ENCODE peak calls at places on chromosomes 13 and 19, in eight cellular contexts. G, O, E, Z, U, M, J and R are unnamed samples.

GRCh38 chr13:50645092-50645491 is 198.4 kb downstream of the DLEU7 start:
- DNase-seq in O (peak), J (no peak), G (no peak), Z (no peak), M (no peak), U (no peak), E (no peak), R (no peak)

GRCh38 chr19:58361900-58362271 is 665 bp downstream of the ZNF497 start:
- DNase-seq in E (peak), J (no peak), Z (no peak), O (no peak), M (peak), G (peak), U (peak), R (peak)

GRCh38 chr13:112693831-112694497 is 4.1 kb downstream of the ATP11A start:
- DNase-seq in Z (no peak), G (no peak), U (no peak), O (peak), J (peak), M (peak), E (no peak), R (peak)

GRCh38 chr19:3945838-3946237 is 13.0 kb downstream of the NMRK2 start:
- DNase-seq in O (peak), E (no peak), J (no peak), U (no peak), M (no peak), G (no peak), Z (no peak), R (no peak)

GRCh38 chr13:71378992-71379905 is 487.8 kb downstream of the DACH1 start:
- DNase-seq in O (no peak), E (no peak), M (no peak), U (no peak), J (no peak), G (peak), Z (no peak), R (no peak)

GRCh38 chr13:42380420-42381164 is 108.6 kb downstream of the AKAP11 start:
- DNase-seq in G (no peak), M (no peak), J (no peak), Z (no peak), O (no peak), E (no peak), U (no peak), R (no peak)

GRCh38 chr13:42152495-42152894 is 104.0 kb downstream of the DGKH start:
- DNase-seq in G (no peak), J (no peak), E (no peak), U (no peak), M (no peak), Z (no peak), O (no peak), R (no peak)

GRCh38 chr19:21947775-21948174 is 63.0 kb downstream of the ZNF208 start:
- DNase-seq in E (no peak), O (no peak), Z (no peak), J (no peak), U (peak), M (no peak), G (peak), R (no peak)

GRCh38 chr19:11295665-11296245 is at the start of gene TSPAN16:
- DNase-seq in J (no peak), O (no peak), E (no peak), Z (no peak), M (no peak), G (no peak), U (no peak), R (no peak)

GRCh38 chr19:8722032-8722431 is 598 bp downstream of the OR2Z1 start:
- DNase-seq in O (no peak), J (no peak), M (no peak), U (no peak), G (no peak), E (no peak), Z (no peak), R (no peak)

GRCh38 chr13:73767191-73767741 is 366.9 kb downstream of the KLF12 start:
- DNase-seq in O (peak), E (no peak), J (no peak), G (peak), M (no peak), U (no peak), Z (no peak), R (no peak)

GRCh38 chr19:32168111-32168510 is 177.3 kb upstream of the ZNF507 start:
- DNase-seq in M (no peak), O (no peak), G (no peak), Z (no peak), U (no peak), J (no peak), E (no peak), R (no peak)

GRCh38 chr19:8517551-8518442 is 3.8 kb upstream of the ZNF414 start:
- DNase-seq in U (no peak), G (peak), Z (no peak), E (no peak), O (peak), M (no peak), J (no peak), R (no peak)

GRCh38 chr19:45881082-45881908 is 4.6 kb downstream of the IRF2BP1 start:
- DNase-seq in O (no peak), Z (no peak), M (no peak), J (no peak), U (no peak), G (peak), E (no peak), R (no peak)

GRCh38 chr19:10611907-10612306 is 13.4 kb upstream of the SLC44A2 start:
- DNase-seq in M (no peak), E (no peak), G (no peak), O (peak), U (no peak), Z (no peak), J (no peak), R (no peak)

GRCh38 chr19:46182476-46182875 is 34.4 kb downstream of the IGFL2 start:
- DNase-seq in J (no peak), M (no peak), G (no peak), E (no peak), Z (no peak), U (no peak), O (no peak), R (no peak)

GRCh38 chr13:97505022-97505421 is 71.1 kb downstream of the RAP2A start:
- DNase-seq in O (no peak), J (no peak), G (no peak), M (no peak), E (no peak), U (no peak), Z (no peak), R (no peak)

GRCh38 chr19:12745166-12745897 is 6.3 kb upstream of the BEST2 start:
- DNase-seq in Z (no peak), M (no peak), O (no peak), J (no peak), U (no peak), G (no peak), E (no peak), R (no peak)

GRCh38 chr19:8307965-8308866 is at the start of gene CD320:
- DNase-seq in Z (peak), J (peak), E (peak), O (peak), G (peak), M (peak), U (peak), R (peak)

GRCh38 chr19:17107546-17108452 is 32.2 kb downstream of the MYO9B start:
- DNase-seq in Z (no peak), E (no peak), J (peak), G (peak), O (peak), M (peak), U (peak), R (peak)

GRCh38 chr13:49539313-49539712 is 43.6 kb downstream of the PHF11 start:
- DNase-seq in G (no peak), Z (no peak), O (no peak), U (no peak), M (no peak), J (no peak), E (no peak), R (no peak)

GRCh38 chr13:113884821-113885220 is 20.9 kb upstream of the GAS6 start:
- DNase-seq in O (no peak), M (no peak), G (no peak), Z (no peak), U (no peak), E (no peak), J (no peak), R (no peak)

GRCh38 chr19:51742736-51743288 is 8.9 kb downstream of the FPR1 start:
- DNase-seq in E (no peak), J (no peak), U (no peak), G (no peak), O (no peak), M (no peak), Z (no peak), R (no peak)

GRCh38 chr13:20127563-20128458 is 33.0 kb downstream of the GJA3 start:
- DNase-seq in Z (no peak), E (peak), J (no peak), G (peak), M (peak), O (peak), U (peak), R (peak)